ENCODE peak calls at places on chromosomes 1 and 21, in six cellular contexts. One of them, this sample, is unnamed.

GRCh38 chr1:246795094-246795671 is 71.0 kb downstream of the SCCPDH start:
- DNase-seq in mesendoderm: peak; percentile 48
- DNase-seq in IMR-90: no peak
- DNase-seq in H1: no peak
- DNase-seq in H9: peak; percentile 83
- DNase-seq in mesenchymal stem cell: no peak
- DNase-seq in this sample: no peak

GRCh38 chr1:35931424-35932157 is 686 bp downstream of the AGO3 start:
- DNase-seq in IMR-90: peak; percentile 5
- DNase-seq in mesenchymal stem cell: peak; percentile 37
- DNase-seq in mesendoderm: peak; percentile 66
- DNase-seq in H9: no peak
- DNase-seq in H1: no peak
- DNase-seq in this sample: no peak

GRCh38 chr21:41411449-41412089 is 14.5 kb upstream of the MX1 start:
- DNase-seq in mesenchymal stem cell: peak; percentile 2
- DNase-seq in IMR-90: no peak
- DNase-seq in H9: no peak
- DNase-seq in H1: no peak
- DNase-seq in mesendoderm: peak; percentile 64
- DNase-seq in this sample: no peak

GRCh38 chr1:231951399-231951798 is 324.8 kb downstream of the DISC1 start:
- DNase-seq in IMR-90: peak; percentile 69
- DNase-seq in H1: no peak
- DNase-seq in mesenchymal stem cell: no peak
- DNase-seq in mesendoderm: no peak
- DNase-seq in H9: no peak
- DNase-seq in this sample: no peak

GRCh38 chr1:3651939-3652537 is at the start of gene TP73:
- DNase-seq in mesendoderm: peak; percentile 11
- DNase-seq in H9: no peak
- DNase-seq in mesenchymal stem cell: no peak
- DNase-seq in H1: no peak
- DNase-seq in IMR-90: no peak
- DNase-seq in this sample: no peak

GRCh38 chr1:89472886-89473285 is 51.7 kb upstream of the LRRC8B start:
- DNase-seq in IMR-90: no peak
- DNase-seq in mesendoderm: peak; percentile 10
- DNase-seq in H1: no peak
- DNase-seq in H9: no peak
- DNase-seq in mesenchymal stem cell: no peak
- DNase-seq in this sample: no peak

GRCh38 chr1:186055846-186056245 is 319.2 kb downstream of the TPR start:
- DNase-seq in mesendoderm: no peak
- DNase-seq in H1: no peak
- DNase-seq in H9: no peak
- DNase-seq in mesenchymal stem cell: no peak
- DNase-seq in IMR-90: peak; percentile 51
- DNase-seq in this sample: no peak

GRCh38 chr1:1264868-1265272 is 8.8 kb downstream of the UBE2J2 start:
- DNase-seq in mesenchymal stem cell: peak; percentile 100
- DNase-seq in mesendoderm: peak; percentile 65
- DNase-seq in IMR-90: peak; percentile 100
- DNase-seq in H1: no peak
- DNase-seq in H9: peak; percentile 70
- DNase-seq in this sample: no peak

GRCh38 chr1:31791131-31791858 is 24.5 kb downstream of the SPOCD1 start:
- DNase-seq in mesendoderm: no peak
- DNase-seq in H1: no peak
- DNase-seq in mesenchymal stem cell: no peak
- DNase-seq in IMR-90: no peak
- DNase-seq in H9: peak; percentile 21
- DNase-seq in this sample: no peak

GRCh38 chr1:201216395-201217085 is 25.9 kb downstream of the IGFN1 start:
- DNase-seq in H1: no peak
- DNase-seq in H9: no peak
- DNase-seq in mesendoderm: no peak
- DNase-seq in IMR-90: no peak
- DNase-seq in mesenchymal stem cell: no peak
- DNase-seq in this sample: no peak

GRCh38 chr1:212561501-212561931 is 47.0 kb upstream of the ATF3 start:
- DNase-seq in H1: no peak
- DNase-seq in mesenchymal stem cell: peak; percentile 79
- DNase-seq in IMR-90: peak; percentile 76
- DNase-seq in mesendoderm: peak; percentile 25
- DNase-seq in H9: no peak
- DNase-seq in this sample: no peak

GRCh38 chr1:168414914-168415313 is 128.9 kb downstream of the XCL2 start:
- DNase-seq in mesendoderm: no peak
- DNase-seq in IMR-90: no peak
- DNase-seq in mesenchymal stem cell: no peak
- DNase-seq in H1: no peak
- DNase-seq in H9: no peak
- DNase-seq in this sample: no peak

GRCh38 chr1:10204003-10204642 is 6.2 kb upstream of the KIF1B start:
- DNase-seq in IMR-90: no peak
- DNase-seq in H1: no peak
- DNase-seq in mesenchymal stem cell: no peak
- DNase-seq in mesendoderm: no peak
- DNase-seq in H9: no peak
- DNase-seq in this sample: no peak

GRCh38 chr1:182841368-182841988 is 2.3 kb downstream of the DHX9 start:
- DNase-seq in H1: no peak
- DNase-seq in H9: no peak
- DNase-seq in mesenchymal stem cell: peak; percentile 59
- DNase-seq in mesendoderm: peak; percentile 13
- DNase-seq in IMR-90: peak; percentile 72
- DNase-seq in this sample: no peak

GRCh38 chr21:29678616-29679015 is 261.2 kb downstream of the GRIK1 start:
- DNase-seq in H9: no peak
- DNase-seq in mesendoderm: no peak
- DNase-seq in H1: no peak
- DNase-seq in IMR-90: no peak
- DNase-seq in mesenchymal stem cell: no peak
- DNase-seq in this sample: no peak

GRCh38 chr1:221829327-221830011 is 87.6 kb upstream of the DUSP10 start:
- DNase-seq in mesenchymal stem cell: peak; percentile 96
- DNase-seq in H9: no peak
- DNase-seq in H1: no peak
- DNase-seq in IMR-90: peak; percentile 97
- DNase-seq in mesendoderm: no peak
- DNase-seq in this sample: no peak

GRCh38 chr1:5934058-5934884 is 58.0 kb downstream of the NPHP4 start:
- DNase-seq in mesendoderm: no peak
- DNase-seq in H1: no peak
- DNase-seq in H9: peak; percentile 21
- DNase-seq in mesenchymal stem cell: no peak
- DNase-seq in IMR-90: no peak
- DNase-seq in this sample: no peak

GRCh38 chr1:228101994-228102790 is 933 bp downstream of the C1orf35 start:
- DNase-seq in H9: peak; percentile 60
- DNase-seq in mesenchymal stem cell: peak; percentile 47
- DNase-seq in H1: no peak
- DNase-seq in IMR-90: no peak
- DNase-seq in mesendoderm: peak; percentile 64
- DNase-seq in this sample: no peak

GRCh38 chr1:61828814-61829213 is 86.5 kb downstream of the PATJ start:
- DNase-seq in H1: no peak
- DNase-seq in IMR-90: no peak
- DNase-seq in mesendoderm: no peak
- DNase-seq in H9: no peak
- DNase-seq in mesenchymal stem cell: no peak
- DNase-seq in this sample: no peak

GRCh38 chr1:82139751-82140468 is 339.2 kb downstream of the ADGRL2 start:
- DNase-seq in mesendoderm: no peak
- DNase-seq in mesenchymal stem cell: no peak
- DNase-seq in H1: no peak
- DNase-seq in IMR-90: no peak
- DNase-seq in H9: no peak
- DNase-seq in this sample: no peak

GRCh38 chr1:153616144-153616884 is at the start of gene S100A14:
- DNase-seq in H9: no peak
- DNase-seq in mesendoderm: peak; percentile 40
- DNase-seq in IMR-90: no peak
- DNase-seq in mesenchymal stem cell: no peak
- DNase-seq in H1: no peak
- DNase-seq in this sample: no peak

GRCh38 chr1:207807395-207808321 is 55.8 kb downstream of the CD46 start:
- DNase-seq in H9: no peak
- DNase-seq in H1: no peak
- DNase-seq in IMR-90: no peak
- DNase-seq in mesendoderm: no peak
- DNase-seq in mesenchymal stem cell: no peak
- DNase-seq in this sample: no peak

GRCh38 chr1:245671966-245672767 is 517.4 kb downstream of the KIF26B start:
- DNase-seq in H9: peak; percentile 21
- DNase-seq in mesendoderm: no peak
- DNase-seq in mesenchymal stem cell: no peak
- DNase-seq in H1: no peak
- DNase-seq in IMR-90: no peak
- DNase-seq in this sample: no peak

GRCh38 chr21:26810266-26810665 is 34.9 kb downstream of the ADAMTS1 start:
- DNase-seq in H9: no peak
- DNase-seq in mesendoderm: no peak
- DNase-seq in mesenchymal stem cell: no peak
- DNase-seq in IMR-90: peak; percentile 87
- DNase-seq in H1: no peak
- DNase-seq in this sample: no peak

GRCh38 chr1:51410568-51411460 is 80.5 kb upstream of the TTC39A start:
- DNase-seq in H1: no peak
- DNase-seq in mesenchymal stem cell: peak; percentile 26
- DNase-seq in mesendoderm: peak; percentile 80
- DNase-seq in H9: no peak
- DNase-seq in IMR-90: peak; percentile 47
- DNase-seq in this sample: no peak

GRCh38 chr1:153752561-153753195 is 22.5 kb upstream of the SLC27A3 start:
- DNase-seq in mesendoderm: no peak
- DNase-seq in H9: no peak
- DNase-seq in IMR-90: peak; percentile 79
- DNase-seq in mesenchymal stem cell: peak; percentile 83
- DNase-seq in H1: no peak
- DNase-seq in this sample: no peak

GRCh38 chr1:36516372-36517018 is 33.8 kb upstream of the CSF3R start:
- DNase-seq in mesenchymal stem cell: peak; percentile 56
- DNase-seq in IMR-90: peak; percentile 43
- DNase-seq in mesendoderm: peak; percentile 79
- DNase-seq in H1: peak; percentile 31
- DNase-seq in H9: peak; percentile 74
- DNase-seq in this sample: peak; percentile 78

GRCh38 chr1:6588893-6589481 is 9.2 kb downstream of the ZBTB48 start:
- DNase-seq in H9: no peak
- DNase-seq in mesendoderm: no peak
- DNase-seq in mesenchymal stem cell: no peak
- DNase-seq in H1: no peak
- DNase-seq in IMR-90: no peak
- DNase-seq in this sample: no peak

GRCh38 chr1:201582261-201582951 is 43.5 kb downstream of the NAV1 start:
- DNase-seq in mesendoderm: peak; percentile 44
- DNase-seq in H1: no peak
- DNase-seq in mesenchymal stem cell: peak; percentile 90
- DNase-seq in H9: no peak
- DNase-seq in IMR-90: peak; percentile 70
- DNase-seq in this sample: no peak

GRCh38 chr21:46099476-46099875 is 1.6 kb downstream of the COL6A2 start:
- DNase-seq in mesendoderm: peak; percentile 34
- DNase-seq in mesenchymal stem cell: peak; percentile 64
- DNase-seq in IMR-90: peak; percentile 34
- DNase-seq in H1: no peak
- DNase-seq in H9: peak; percentile 62
- DNase-seq in this sample: no peak

GRCh38 chr1:201307760-201308499 is 24.6 kb downstream of the PKP1 start:
- DNase-seq in mesenchymal stem cell: no peak
- DNase-seq in IMR-90: no peak
- DNase-seq in mesendoderm: peak; percentile 65
- DNase-seq in H1: no peak
- DNase-seq in H9: no peak
- DNase-seq in this sample: no peak

GRCh38 chr1:174105086-174105485 is 54.2 kb upstream of the RABGAP1L start:
- DNase-seq in mesenchymal stem cell: no peak
- DNase-seq in H9: no peak
- DNase-seq in IMR-90: no peak
- DNase-seq in H1: no peak
- DNase-seq in mesendoderm: no peak
- DNase-seq in this sample: no peak

GRCh38 chr1:174103766-174104165 is 55.6 kb upstream of the RABGAP1L start:
- DNase-seq in H9: no peak
- DNase-seq in IMR-90: no peak
- DNase-seq in H1: no peak
- DNase-seq in mesenchymal stem cell: no peak
- DNase-seq in mesendoderm: no peak
- DNase-seq in this sample: no peak
- H2BK15ac ChIP-seq in H9: no peak overlapping the region
- H2BK15ac ChIP-seq in IMR-90: no peak overlapping the region
- H2BK15ac ChIP-seq in H1: no peak overlapping the region
- H2BK15ac ChIP-seq in mesenchymal stem cell: no peak overlapping the region
- H2BK15ac ChIP-seq in mesendoderm: no peak overlapping the region
- H2BK15ac ChIP-seq in this sample: no peak overlapping the region

GRCh38 chr1:20600156-20600555 is 11.3 kb downstream of the CDA start:
- DNase-seq in H1: no peak
- DNase-seq in mesenchymal stem cell: no peak
- DNase-seq in mesendoderm: no peak
- DNase-seq in H9: no peak
- DNase-seq in IMR-90: no peak
- DNase-seq in this sample: no peak
- H2BK15ac ChIP-seq in H1: no peak overlapping the region
- H2BK15ac ChIP-seq in mesenchymal stem cell: no peak overlapping the region
- H2BK15ac ChIP-seq in mesendoderm: no peak overlapping the region
- H2BK15ac ChIP-seq in H9: no peak overlapping the region
- H2BK15ac ChIP-seq in IMR-90: peak overlapping the region; percentile 61
- H2BK15ac ChIP-seq in this sample: no peak overlapping the region

GRCh38 chr1:18049228-18049627 is 58.4 kb upstream of the IGSF21 start:
- DNase-seq in mesenchymal stem cell: no peak
- DNase-seq in H9: no peak
- DNase-seq in mesendoderm: no peak
- DNase-seq in H1: no peak
- DNase-seq in IMR-90: no peak
- DNase-seq in this sample: no peak
- H2BK15ac ChIP-seq in mesenchymal stem cell: no peak overlapping the region
- H2BK15ac ChIP-seq in H9: no peak overlapping the region
- H2BK15ac ChIP-seq in mesendoderm: no peak overlapping the region
- H2BK15ac ChIP-seq in H1: no peak overlapping the region
- H2BK15ac ChIP-seq in IMR-90: no peak overlapping the region
- H2BK15ac ChIP-seq in this sample: no peak overlapping the region

DNA sequence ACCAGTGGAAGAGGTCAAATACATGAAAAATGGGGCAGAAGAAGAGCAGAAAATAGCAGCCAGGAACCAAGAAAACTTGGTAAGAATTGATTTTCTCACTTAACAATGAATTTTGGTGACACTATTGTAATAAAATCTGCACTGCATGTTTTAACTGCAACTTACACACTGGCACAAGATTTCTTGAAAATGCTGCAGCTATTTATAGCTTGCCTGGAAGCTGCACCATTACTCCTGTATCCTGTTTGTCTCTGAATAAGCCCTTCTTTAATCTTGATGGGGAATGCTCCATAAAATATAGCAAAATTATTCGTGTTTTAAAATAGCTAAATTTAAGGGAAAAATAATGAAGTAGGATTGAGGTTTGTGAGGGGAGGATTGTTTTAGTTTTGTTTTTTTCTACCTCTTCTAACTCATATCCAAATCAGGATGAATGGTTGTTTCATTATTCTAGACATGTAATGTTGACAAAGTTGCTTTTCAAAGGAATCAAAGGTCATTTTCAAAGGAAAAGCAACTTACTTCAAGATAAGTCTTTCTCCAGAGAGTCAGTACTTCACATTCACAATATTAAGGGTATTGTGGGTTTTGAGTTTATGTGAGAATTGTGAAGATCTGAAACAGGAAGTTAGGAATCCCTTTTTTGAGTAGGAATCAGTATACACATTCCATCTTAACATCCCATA is 120.9 kb downstream of the C1orf21 start:
- DNase-seq in mesenchymal stem cell: peak; percentile 52
- DNase-seq in IMR-90: peak; percentile 27
- DNase-seq in H1: no peak
- DNase-seq in mesendoderm: no peak
- DNase-seq in H9: no peak
- DNase-seq in this sample: no peak
- H2BK15ac ChIP-seq in mesenchymal stem cell: no peak overlapping the region
- H2BK15ac ChIP-seq in IMR-90: no peak overlapping the region
- H2BK15ac ChIP-seq in H1: no peak overlapping the region
- H2BK15ac ChIP-seq in mesendoderm: no peak overlapping the region
- H2BK15ac ChIP-seq in H9: no peak overlapping the region
- H2BK15ac ChIP-seq in this sample: no peak overlapping the region